ENCODE peak calls at places on chromosomes 6 and 20, in nine cellular contexts. P is effector memory CD4-positive, alpha-beta T cell; W is neuronal stem cell; I is pancreas; M is Panc1; J is left ventricle myocardium inferior; C is fibroblast of pulmonary artery; S is lower leg skin; N is hepatocyte. B is an unnamed sample.

GRCh38 chr6:158232445-158233213 is 64.5 kb downstream of the GTF2H5 start:
- DNase-seq in P (peak), W (peak), I (peak), M (no peak), J (peak), C (peak), S (peak), N (peak), B (peak)

GRCh38 chr20:47929368-47930115 is 144.3 kb upstream of the SULF2 start:
- DNase-seq in P (no peak), W (no peak), I (no peak), M (no peak), J (no peak), C (peak), S (no peak), N (no peak), B (peak)

GRCh38 chr6:143005816-143006215 is 54.9 kb upstream of the AIG1 start:
- DNase-seq in P (no peak), W (no peak), I (no peak), M (no peak), J (no peak), C (no peak), S (no peak), N (no peak), B (no peak)

GRCh38 chr6:161439093-161439492 is 165.2 kb upstream of the AGPAT4 start:
- DNase-seq in P (no peak), W (no peak), I (no peak), M (peak), J (peak), C (peak), S (peak), N (no peak), B (peak)

GRCh38 chr6:107819976-107820551 is 4.0 kb downstream of the SCML4 start:
- DNase-seq in P (no peak), W (peak), I (no peak), M (no peak), J (no peak), C (no peak), S (no peak), N (peak), B (peak)

GRCh38 chr20:43040427-43040826 is 149.3 kb downstream of the PTPRT start:
- DNase-seq in P (no peak), W (peak), I (no peak), M (no peak), J (no peak), C (peak), S (no peak), N (peak), B (no peak)

GRCh38 chr6:52598123-52598823 is 21.4 kb upstream of the TRAM2 start:
- DNase-seq in P (no peak), W (peak), I (no peak), M (no peak), J (peak), C (peak), S (no peak), N (peak), B (peak)

GRCh38 chr6:141562181-141562800 is 570.4 kb upstream of the GJE1 start:
- DNase-seq in P (no peak), W (no peak), I (no peak), M (no peak), J (peak), C (no peak), S (no peak), N (peak), B (no peak)

GRCh38 chr6:31738048-31738979 is 1.5 kb upstream of the MSH5 start:
- DNase-seq in P (peak), W (peak), I (no peak), M (no peak), J (no peak), C (peak), S (no peak), N (peak), B (peak)

GRCh38 chr6:3489032-3489757 is 32.3 kb upstream of the SLC22A23 start:
- DNase-seq in P (no peak), W (no peak), I (no peak), M (no peak), J (no peak), C (peak), S (peak), N (no peak), B (peak)

GRCh38 chr6:35213161-35213823 is 464 bp upstream of the SCUBE3 start:
- DNase-seq in P (no peak), W (peak), I (no peak), M (no peak), J (no peak), C (no peak), S (no peak), N (peak), B (no peak)

GRCh38 chr20:62953167-62953838 is 794 bp downstream of the SLC17A9 start:
- DNase-seq in P (no peak), W (no peak), I (no peak), M (no peak), J (no peak), C (no peak), S (no peak), N (peak), B (no peak)
- H3K4me3 ChIP-seq in P (peak), W (peak), I (no peak), M (no peak), J (peak), C (peak), S (no peak), N (peak), B (no peak)

GRCh38 chr6:27650620-27651370 is 177.9 kb upstream of the ZNF184 start:
- DNase-seq in P (no peak), W (peak), I (no peak), M (peak), J (no peak), C (peak), S (no peak), N (peak), B (peak)

DNA sequence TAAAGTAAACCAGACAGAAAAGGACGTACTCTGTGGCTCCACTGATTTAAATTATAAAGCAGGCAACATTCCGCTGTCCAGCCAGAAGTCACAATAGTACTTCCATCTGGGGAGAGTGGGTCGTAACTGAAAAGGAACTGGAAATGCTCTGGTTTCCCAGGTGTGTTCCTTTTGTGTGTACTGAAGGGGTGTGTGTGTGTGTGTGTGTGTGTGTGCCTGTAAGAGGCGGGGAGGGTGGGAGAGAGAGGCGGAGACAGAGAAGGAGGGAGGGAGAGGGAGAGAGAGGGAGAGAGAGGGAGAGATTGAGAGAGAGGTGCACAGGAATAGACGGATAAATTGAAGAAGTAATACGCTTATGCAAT is 178.4 kb upstream of the ZNF184 start:
- DNase-seq in P (no peak), W (peak), I (no peak), M (peak), J (no peak), C (no peak), S (no peak), N (peak), B (peak)
- H3K4me3 ChIP-seq in P (no peak), W (peak), I (no peak), M (peak), J (no peak), C (no peak), S (no peak), N (peak), B (peak)

DNA sequence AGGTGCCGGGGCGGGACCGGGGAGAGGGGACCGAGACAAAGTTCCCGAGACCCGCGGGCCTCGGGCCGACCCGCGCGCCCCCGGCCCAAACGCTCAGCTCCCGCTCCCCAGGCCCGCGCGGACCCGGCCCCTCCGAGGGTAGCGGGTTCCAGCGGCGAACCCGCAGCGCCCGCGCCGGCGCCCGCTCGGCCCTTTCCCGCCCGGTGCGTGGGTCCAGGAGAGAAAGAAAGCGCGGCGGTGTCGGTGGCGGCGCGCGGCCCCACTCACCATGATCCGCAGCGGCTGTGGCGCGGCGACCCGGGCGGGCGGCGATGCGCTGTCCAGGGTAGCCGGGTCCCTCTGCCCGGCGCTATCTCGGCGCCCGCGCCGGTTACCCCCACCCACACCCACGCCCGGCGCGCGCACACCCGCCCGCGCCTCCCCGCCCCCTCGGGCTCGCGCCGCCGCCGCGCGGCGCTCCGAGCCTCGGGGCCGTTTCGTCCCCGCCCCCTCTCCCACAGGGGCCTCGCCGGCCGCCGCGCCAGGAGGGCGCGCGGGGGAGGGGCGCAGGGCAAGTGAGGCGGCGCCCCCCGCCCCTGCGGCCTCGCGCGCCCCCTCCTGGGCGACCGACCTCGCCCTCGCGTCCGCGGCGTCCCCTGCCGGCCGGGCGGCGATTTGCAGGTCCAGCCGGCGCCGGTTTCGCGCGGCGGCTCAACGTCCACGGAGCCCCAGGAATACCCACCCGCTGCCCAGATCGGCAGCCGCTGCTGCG is at the start of gene ELOVL2:
- DNase-seq in P (no peak), W (peak), I (peak), M (no peak), J (peak), C (peak), S (no peak), N (peak), B (no peak)
- H3K4me3 ChIP-seq in P (peak), W (peak), I (peak), M (peak), J (peak), C (peak), S (peak), N (peak), B (peak)

GRCh38 chr6:21001736-21002135 is 467.5 kb downstream of the CDKAL1 start:
- DNase-seq in P (no peak), W (no peak), I (no peak), M (no peak), J (no peak), C (peak), S (no peak), N (no peak), B (peak)

GRCh38 chr6:21003780-21004541 is 469.7 kb downstream of the CDKAL1 start:
- DNase-seq in P (no peak), W (no peak), I (no peak), M (no peak), J (no peak), C (peak), S (no peak), N (no peak), B (peak)

GRCh38 chr6:21000391-21000801 is 466.1 kb downstream of the CDKAL1 start:
- DNase-seq in P (no peak), W (no peak), I (no peak), M (no peak), J (no peak), C (peak), S (no peak), N (no peak), B (no peak)

GRCh38 chr6:21005816-21006553 is 471.7 kb downstream of the CDKAL1 start:
- DNase-seq in P (no peak), W (no peak), I (no peak), M (peak), J (no peak), C (peak), S (no peak), N (peak), B (peak)
- H3K4me3 ChIP-seq in P (no peak), W (no peak), I (no peak), M (no peak), J (no peak), C (no peak), S (no peak), N (no peak), B (no peak)

DNA sequence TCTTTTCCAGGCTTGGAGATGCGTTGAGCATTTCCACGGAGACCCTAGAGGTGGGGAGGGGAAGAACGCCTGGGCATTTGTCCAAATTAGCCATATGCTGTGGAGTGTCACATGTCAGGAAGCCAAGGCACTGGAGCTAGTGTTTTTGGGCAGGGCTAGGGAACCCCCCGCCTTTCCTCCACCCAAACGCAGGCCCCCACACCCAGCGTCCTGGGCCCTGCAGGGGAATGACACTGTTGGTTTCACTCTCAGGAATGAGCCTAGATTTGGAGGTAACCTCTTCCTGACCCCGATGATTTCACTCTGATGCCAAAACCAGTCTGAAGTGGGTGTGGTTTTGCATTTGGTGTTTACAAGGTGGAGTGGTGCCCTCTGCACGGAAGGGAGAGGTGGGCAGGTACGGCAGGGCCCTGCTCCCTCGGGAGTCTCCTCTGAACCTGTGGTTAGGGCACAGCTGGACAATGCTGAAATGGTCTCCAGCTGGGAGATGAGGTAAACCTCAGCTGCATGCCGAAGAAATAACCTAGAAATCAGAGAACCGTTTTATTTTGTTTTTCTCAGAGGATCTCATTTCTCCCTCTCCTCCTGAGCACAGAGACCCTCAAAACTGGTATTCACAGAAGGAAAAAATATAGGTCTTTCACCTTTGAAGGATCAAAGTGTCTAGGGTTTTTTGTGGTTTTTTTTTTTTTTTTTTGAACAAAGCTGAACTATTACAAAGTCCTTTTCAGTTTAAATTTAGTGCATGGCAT is 29.6 kb downstream of the MTHFD1L start:
- DNase-seq in P (no peak), W (no peak), I (no peak), M (no peak), J (no peak), C (no peak), S (peak), N (peak), B (peak)
- H3K4me3 ChIP-seq in P (no peak), W (no peak), I (no peak), M (no peak), J (peak), C (no peak), S (no peak), N (no peak), B (no peak)

DNA sequence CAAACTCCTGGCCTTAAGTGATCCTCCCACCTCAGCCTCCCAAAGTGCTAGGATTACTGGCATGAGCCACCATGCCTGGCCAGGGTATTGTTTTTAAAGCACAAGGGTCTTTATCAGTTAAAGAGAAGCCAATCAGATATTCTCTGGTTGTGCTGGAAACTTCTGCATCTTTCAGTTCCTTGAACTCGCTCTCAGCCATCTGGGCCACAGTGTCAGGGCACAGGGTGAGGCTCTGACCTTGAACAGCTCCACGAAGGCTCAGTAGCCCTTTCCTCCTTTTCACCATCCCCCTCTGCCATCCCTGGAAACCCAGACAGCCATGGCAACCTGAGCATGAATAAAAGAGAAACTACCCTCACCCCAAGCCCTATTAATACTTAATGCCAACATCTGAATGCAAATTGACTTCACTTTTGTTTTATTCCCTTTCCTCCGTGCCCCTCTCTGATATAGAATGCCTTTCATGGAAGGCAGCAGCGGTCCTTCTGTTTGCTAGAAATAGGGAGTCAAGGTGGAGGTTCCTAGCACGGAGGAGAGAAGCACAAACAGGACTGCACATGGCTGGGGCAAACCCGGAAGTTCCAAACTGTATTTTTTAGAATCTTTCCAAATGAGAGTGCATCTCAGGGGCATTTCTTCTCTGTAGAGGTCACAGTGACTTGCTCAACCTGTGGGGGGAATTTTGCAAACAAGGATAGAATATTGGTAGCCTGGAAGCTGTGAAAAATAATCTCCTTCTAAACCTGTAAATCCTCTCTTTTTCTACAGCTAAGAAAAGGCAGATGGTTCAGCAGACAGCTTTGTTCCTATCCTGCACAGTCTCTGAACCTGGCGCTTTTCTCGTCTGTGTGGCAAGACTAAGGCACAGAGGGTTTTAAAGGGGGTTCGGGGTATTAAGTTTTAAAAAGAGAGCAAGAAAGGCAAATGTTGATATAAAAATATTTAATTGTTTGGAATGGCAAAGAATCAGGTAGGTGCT is 176.4 kb upstream of the RREB1 start:
- DNase-seq in P (no peak), W (no peak), I (no peak), M (no peak), J (no peak), C (no peak), S (no peak), N (no peak), B (no peak)
- H3K4me3 ChIP-seq in P (no peak), W (no peak), I (no peak), M (no peak), J (no peak), C (no peak), S (no peak), N (no peak), B (no peak)

GRCh38 chr6:149942461-149942829 is 631 bp downstream of the ULBP2 start:
- DNase-seq in P (no peak), W (no peak), I (peak), M (no peak), J (no peak), C (no peak), S (no peak), N (peak), B (no peak)
- H3K4me3 ChIP-seq in P (peak), W (peak), I (peak), M (peak), J (peak), C (peak), S (no peak), N (peak), B (peak)

GRCh38 chr6:167244064-167244949 is 46.8 kb upstream of the UNC93A start:
- DNase-seq in P (no peak), W (no peak), I (no peak), M (no peak), J (no peak), C (no peak), S (peak), N (no peak), B (no peak)
- H3K4me3 ChIP-seq in P (no peak), W (peak), I (no peak), M (no peak), J (no peak), C (no peak), S (no peak), N (no peak), B (no peak)